ENCODE peak calls at places on chromosome 16, in four cellular contexts. U, I, W and M are unnamed samples.

GRCh38 chr16:67552476-67552875 is 9.8 kb upstream of the CTCF start:
- DNase-seq in U (no peak), I (no peak), W (no peak), M (peak; percentile 40)

GRCh38 chr16:29148867-29149272 is 164.0 kb downstream of the LAT start:
- DNase-seq in U (no peak), I (no peak), W (no peak), M (no peak)

GRCh38 chr16:54935411-54936085 is 4.9 kb downstream of the IRX5 start:
- DNase-seq in U (peak; percentile 71), I (no peak), W (no peak), M (no peak)

GRCh38 chr16:48558269-48558915 is 51.6 kb downstream of the N4BP1 start:
- DNase-seq in U (peak; percentile 85), I (no peak), W (no peak), M (no peak)

GRCh38 chr16:80027007-80027965 is 426.7 kb upstream of the MAF start:
- DNase-seq in U (peak; percentile 88), I (no peak), W (peak; percentile 95), M (no peak)

GRCh38 chr16:11399261-11399831 is 54.1 kb downstream of the RMI2 start:
- DNase-seq in U (no peak), I (no peak), W (no peak), M (no peak)

GRCh38 chr16:78957328-78958100 is 643.0 kb downstream of the MAF start:
- DNase-seq in U (no peak), I (peak; percentile 88), W (peak; percentile 24), M (peak; percentile 62)

GRCh38 chr16:14475370-14476139 is 154.5 kb downstream of the PARN start:
- DNase-seq in U (peak; percentile 80), I (no peak), W (peak; percentile 41), M (no peak)

GRCh38 chr16:12780467-12780866 is 23.2 kb downstream of the CPPED1 start:
- DNase-seq in U (no peak), I (no peak), W (no peak), M (no peak)

GRCh38 chr16:81466351-81466960 is 21.8 kb downstream of the CMIP start:
- DNase-seq in U (peak; percentile 68), I (peak; percentile 35), W (no peak), M (no peak)

GRCh38 chr16:47778106-47778803 is 317.1 kb downstream of the PHKB start:
- DNase-seq in U (no peak), I (no peak), W (no peak), M (no peak)

GRCh38 chr16:3131755-3132377 is 3.0 kb upstream of the ZNF213 start:
- DNase-seq in U (peak; percentile 70), I (peak; percentile 78), W (peak; percentile 61), M (peak; percentile 46)
- H3F3A ChIP-seq in U (peaks cover 27% of the 10 kb centered on the region), I (peaks cover 77% of the 10 kb centered on the region), W (peaks cover 54% of the 10 kb centered on the region), M (peaks cover 18% of the 10 kb centered on the region)

DNA sequence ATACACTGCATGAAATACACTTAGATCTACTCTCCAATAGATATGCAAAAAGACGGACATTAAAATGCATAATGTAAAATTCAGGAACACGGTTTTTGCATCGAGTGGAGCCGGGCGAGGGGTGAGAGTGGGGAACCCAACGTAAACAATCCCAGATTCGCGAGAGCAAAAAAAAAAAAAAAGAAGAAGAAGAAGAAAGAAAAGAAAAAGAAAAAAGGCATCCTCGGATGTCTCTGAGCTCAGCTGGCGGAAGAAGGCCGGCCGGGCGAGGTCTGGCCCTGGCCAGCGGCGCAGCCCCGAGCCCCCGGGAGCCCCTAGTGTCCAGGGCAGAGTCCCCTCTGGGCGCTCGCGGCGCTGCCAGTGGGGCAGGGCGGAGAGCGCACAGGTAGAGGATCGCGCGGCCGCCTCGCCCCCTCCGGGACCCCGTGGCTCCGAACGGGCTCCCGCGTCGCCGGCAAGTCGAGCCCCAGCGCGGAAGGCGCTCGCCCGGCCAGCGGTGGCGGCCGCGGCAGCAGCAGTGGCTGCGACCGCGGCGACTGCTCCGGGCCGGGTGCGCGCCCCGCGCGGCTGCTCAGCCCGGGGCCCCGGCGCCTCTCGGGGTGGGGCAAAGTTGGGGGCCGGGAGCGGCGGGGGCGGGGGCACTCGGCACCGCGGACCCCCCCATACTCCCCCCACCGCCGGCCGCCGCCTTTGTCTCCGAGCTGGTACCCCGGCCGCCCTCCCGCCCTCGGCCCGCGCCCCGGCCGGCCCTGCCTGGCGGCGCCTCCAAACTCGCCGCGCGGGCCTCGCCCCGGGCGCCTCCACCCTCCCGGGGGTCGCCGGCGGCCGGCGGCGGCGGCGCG is 9.7 kb upstream of the ZFHX3 start:
- DNase-seq in U (peak; percentile 69), I (peak; percentile 75), W (peak; percentile 32), M (peak; percentile 28)
- TF ChIP-seq EZH2 in U (no peak), I (no peak), W (no peak), M (no peak)

GRCh38 chr16:88807626-88808453 is 3.9 kb downstream of the APRT start:
- DNase-seq in U (no peak), I (no peak), W (no peak), M (no peak)
- H3F3A ChIP-seq in U (no peaks in the 10 kb centered on the region), I (peaks cover 67% of the 10 kb centered on the region), W (peaks cover 70% of the 10 kb centered on the region), M (peaks cover 10% of the 10 kb centered on the region)

DNA sequence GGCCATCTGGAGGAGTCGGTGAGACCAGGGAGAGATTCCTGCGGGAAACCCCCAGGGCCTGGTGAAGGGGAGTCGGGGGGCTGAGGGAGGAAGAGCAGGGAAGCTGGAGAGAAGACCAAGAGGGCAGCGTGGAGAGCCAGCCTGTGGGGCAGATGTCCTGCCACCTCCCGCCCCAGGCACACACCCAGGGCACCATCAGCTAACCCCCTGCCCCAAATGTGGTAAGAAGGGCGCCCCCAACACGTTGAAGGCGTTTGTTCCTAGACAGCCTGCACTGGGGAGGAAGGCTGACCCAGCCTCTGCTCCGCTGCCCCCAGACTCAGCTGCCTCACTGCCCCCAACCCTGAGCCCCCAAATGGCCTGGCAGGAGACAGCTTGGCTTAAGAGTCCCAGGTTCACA is 1.3 kb downstream of the BAIAP3 start:
- DNase-seq in U (no peak), I (no peak), W (no peak), M (no peak)
- TF ChIP-seq EZH2 in U (no peak), I (peak; percentile 55), W (no peak), M (no peak)

GRCh38 chr16:19913306-19913717 is 28.7 kb upstream of the GPRC5B start:
- DNase-seq in U (peak; percentile 24), I (no peak), W (no peak), M (no peak)
- H3F3A ChIP-seq in U (peaks cover 10% of the 10 kb centered on the region), I (no peaks in the 10 kb centered on the region), W (no peaks in the 10 kb centered on the region), M (no peaks in the 10 kb centered on the region)

GRCh38 chr16:89171216-89172170 is at the start of gene CDH15:
- DNase-seq in U (peak; percentile 88), I (peak; percentile 99), W (peak; percentile 96), M (peak; percentile 93)
- TF ChIP-seq EZH2 in U (no peak), I (no peak), W (no peak), M (no peak)